ENCODE peak calls at places on chromosomes 5 and 9, in six cellular contexts. A is adrenal gland, Z is suprapubic skin, G is foreskin fibroblast, C is ovary, B is PC-3. F is an unnamed sample.
A peak's percentile ranks its signal among the peaks of the same experiment; 100 is the strongest.

GRCh38 chr5:154782812-154783592 is 27.8 kb downstream of the LARP1 start:
- DNase-seq in A (no peak), Z (no peak), G (no peak), C (no peak), B (no peak), F (no peak)

GRCh38 chr9:109588415-109588814 is 90.3 kb upstream of the PTPN3 start:
- DNase-seq in A (no peak), Z (no peak), G (no peak), C (no peak), B (no peak), F (no peak)

GRCh38 chr5:105970919-105971318 is 1699.8 kb downstream of the EFNA5 start:
- DNase-seq in A (no peak), Z (no peak), G (no peak), C (no peak), B (no peak), F (no peak)

GRCh38 chr9:126609711-126610388 is 3.9 kb upstream of the LMX1B start:
- DNase-seq in A (no peak), Z (peak; percentile 46), G (no peak), C (no peak), B (no peak), F (no peak)

GRCh38 chr5:37831821-37832524 is 7.9 kb downstream of the GDNF start:
- DNase-seq in A (no peak), Z (no peak), G (no peak), C (no peak), B (peak; percentile 34), F (no peak)

GRCh38 chr5:83184534-83184933 is 107.2 kb downstream of the XRCC4 start:
- DNase-seq in A (no peak), Z (no peak), G (no peak), C (no peak), B (no peak), F (no peak)

GRCh38 chr5:164235176-164235914 is 729.9 kb downstream of the MAT2B start:
- DNase-seq in A (no peak), Z (no peak), G (peak; percentile 6), C (no peak), B (peak; percentile 31), F (no peak)

GRCh38 chr9:115673599-115673998 is 480.0 kb upstream of the PAPPA start:
- DNase-seq in A (no peak), Z (no peak), G (peak; percentile 58), C (no peak), B (no peak), F (no peak)

GRCh38 chr9:137140151-137141012 is 1.4 kb downstream of the GRIN1 start:
- DNase-seq in A (no peak), Z (no peak), G (no peak), C (no peak), B (no peak), F (no peak)

GRCh38 chr5:38540348-38540747 is 16.1 kb downstream of the LIFR start:
- DNase-seq in A (peak; percentile 25), Z (no peak), G (no peak), C (no peak), B (no peak), F (no peak)

GRCh38 chr5:14322437-14323187 is 179.5 kb downstream of the TRIO start:
- DNase-seq in A (no peak), Z (no peak), G (no peak), C (no peak), B (no peak), F (no peak)

GRCh38 chr5:133110709-133111108 is 58.9 kb downstream of the HSPA4 start:
- DNase-seq in A (no peak), Z (no peak), G (no peak), C (no peak), B (no peak), F (no peak)

GRCh38 chr9:92961627-92962302 is 14.4 kb downstream of the FGD3 start:
- DNase-seq in A (no peak), Z (peak; percentile 46), G (no peak), C (no peak), B (no peak), F (no peak)

GRCh38 chr9:73357607-73358006 is 205.9 kb downstream of the ANXA1 start:
- DNase-seq in A (no peak), Z (no peak), G (no peak), C (no peak), B (no peak), F (no peak)

GRCh38 chr9:37944671-37945481 is 40.9 kb upstream of the SLC25A51 start:
- DNase-seq in A (no peak), Z (no peak), G (no peak), C (no peak), B (peak; percentile 47), F (no peak)

DNA sequence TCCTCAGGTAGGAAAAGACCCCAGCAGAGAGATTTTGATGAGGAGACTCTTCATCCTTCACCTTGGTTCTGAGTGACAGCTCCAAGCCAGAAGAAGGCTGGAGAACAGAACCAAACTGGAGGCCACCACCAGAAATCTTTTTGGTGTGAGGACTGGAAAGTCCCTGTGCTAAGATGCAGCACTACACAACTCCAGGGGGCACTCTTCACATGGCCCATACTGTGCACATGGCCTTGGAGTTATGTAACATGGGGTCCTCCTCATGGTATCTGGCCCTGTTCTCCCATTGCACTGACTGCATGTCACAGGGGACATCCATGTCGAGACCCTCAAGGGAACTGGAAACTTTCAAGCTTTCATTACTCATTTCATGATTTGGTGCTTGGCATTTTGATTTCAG is 17.3 kb upstream of the STX17 start:
- DNase-seq in A (no peak), Z (no peak), G (no peak), C (no peak), B (no peak), F (no peak)
- TF ChIP-seq CTCF in A (no peak), Z (no peak), G (no peak), C (no peak), B (no peak), F (no peak)

GRCh38 chr9:18822850-18823249 is 210.2 kb downstream of the SAXO1 start:
- DNase-seq in A (no peak), Z (no peak), G (no peak), C (no peak), B (no peak), F (no peak)

GRCh38 chr9:18821794-18822193 is 211.2 kb downstream of the SAXO1 start:
- DNase-seq in A (no peak), Z (no peak), G (peak; percentile 11), C (no peak), B (peak; percentile 65), F (no peak)

GRCh38 chr9:18825775-18826174 is 207.2 kb downstream of the SAXO1 start:
- DNase-seq in A (no peak), Z (no peak), G (no peak), C (no peak), B (no peak), F (no peak)

GRCh38 chr9:18826248-18826647 is 206.8 kb downstream of the SAXO1 start:
- DNase-seq in A (no peak), Z (no peak), G (no peak), C (no peak), B (no peak), F (no peak)

DNA sequence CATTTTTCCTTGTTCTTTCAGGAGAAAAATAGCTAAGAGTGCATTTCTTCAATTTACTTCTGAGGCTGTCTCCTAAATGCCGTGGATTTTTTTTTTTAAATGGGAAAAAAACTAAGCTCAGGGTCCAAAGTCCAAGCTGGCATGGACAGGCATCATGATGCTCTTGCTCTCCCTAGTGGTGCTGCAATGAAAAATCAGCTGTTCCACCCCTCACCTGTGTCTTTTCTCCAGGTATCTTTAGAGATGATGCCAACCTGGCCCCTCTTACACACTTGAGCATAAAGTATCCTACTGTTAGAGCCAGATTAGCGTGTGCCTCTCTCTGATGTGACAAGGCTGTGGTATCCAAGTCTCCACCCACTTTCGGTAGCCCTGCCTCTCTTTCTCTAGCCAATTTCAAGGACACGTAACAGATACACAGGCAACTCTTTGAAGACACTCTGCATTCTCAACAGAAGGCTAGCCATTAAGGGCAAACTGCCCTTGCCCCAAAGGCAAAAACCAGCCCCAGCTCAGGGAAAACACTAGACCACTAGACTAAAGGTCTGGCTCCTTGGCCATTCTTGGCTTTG is 208.8 kb downstream of the SAXO1 start:
- DNase-seq in A (peak; percentile 20), Z (no peak), G (no peak), C (no peak), B (peak; percentile 66), F (no peak)
- TF ChIP-seq CTCF in A (peak; percentile 31), Z (no peak), G (peak; percentile 16), C (no peak), B (peak; percentile 71), F (peak; percentile 28)

GRCh38 chr5:171221931-171222330 is 87.1 kb upstream of the TLX3 start:
- DNase-seq in A (no peak), Z (no peak), G (no peak), C (no peak), B (no peak), F (no peak)

GRCh38 chr5:171226864-171227263 is 82.2 kb upstream of the TLX3 start:
- DNase-seq in A (no peak), Z (no peak), G (no peak), C (no peak), B (no peak), F (no peak)

GRCh38 chr5:171223927-171224326 is 85.1 kb upstream of the TLX3 start:
- DNase-seq in A (no peak), Z (no peak), G (no peak), C (no peak), B (no peak), F (no peak)

DNA sequence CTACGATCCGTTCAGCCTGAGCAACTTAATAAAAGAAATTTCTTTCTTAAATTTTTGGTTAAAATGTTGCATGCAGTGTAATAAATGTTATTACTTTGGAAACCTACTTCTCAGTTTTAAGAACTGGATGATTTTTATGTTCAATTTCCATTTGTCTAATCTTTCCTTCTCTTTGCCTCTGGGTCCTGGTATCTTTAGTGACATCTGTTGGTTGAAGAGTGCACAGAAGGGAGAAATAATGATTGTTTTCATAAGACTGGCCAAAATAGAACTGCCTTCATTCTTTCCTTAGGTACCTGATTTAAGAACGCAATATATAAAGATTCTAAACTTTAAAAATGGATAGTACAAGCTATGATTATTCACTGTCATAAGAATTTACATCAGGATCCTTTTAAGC is 83.0 kb upstream of the TLX3 start:
- DNase-seq in A (no peak), Z (no peak), G (peak; percentile 4), C (no peak), B (peak; percentile 28), F (no peak)
- TF ChIP-seq CTCF in A (no peak), Z (no peak), G (peak; percentile 26), C (no peak), B (peak; percentile 64), F (peak; percentile 32)

GRCh38 chr5:168020522-168021294 is 270.7 kb upstream of the WWC1 start:
- DNase-seq in A (no peak), Z (no peak), G (no peak), C (no peak), B (peak; percentile 22), F (no peak)
- TF ChIP-seq CTCF in A (peak; percentile 3), Z (no peak), G (no peak), C (no peak), B (peak; percentile 41), F (peak; percentile 14)

GRCh38 chr5:89253931-89254330 is 370.9 kb upstream of the MEF2C start:
- DNase-seq in A (no peak), Z (no peak), G (no peak), C (no peak), B (no peak), F (no peak)
- TF ChIP-seq CTCF in A (no peak), Z (no peak), G (no peak), C (no peak), B (no peak), F (no peak)

F was measured in D721Med.